ENCODE peak calls at places on chromosomes 12 and 14, in four cellular contexts. W is amniotic stem cell, Z is hippocampal formation, K is GM06990. M is an unnamed sample.

GRCh38 chr12:122182887-122183587 is at the start of gene LRRC43:
- DNase-seq in Z (no peak), W (no peak), K (peak), M (peak)

GRCh38 chr14:55581011-55581806 is 1.2 kb downstream of the KTN1 start:
- DNase-seq in W (no peak), K (peak), Z (no peak), M (peak)

GRCh38 chr12:51832708-51833107 is 15.8 kb downstream of the FIGNL2 start:
- DNase-seq in K (no peak), W (no peak), Z (no peak), M (no peak)

GRCh38 chr14:74324945-74325361 is 22.2 kb upstream of the ABCD4 start:
- DNase-seq in W (peak), Z (peak), K (no peak), M (no peak)

GRCh38 chr12:133130808-133131128 is 341 bp downstream of the ZNF10 start:
- DNase-seq in W (no peak), K (no peak), Z (no peak), M (peak)

GRCh38 chr12:42696424-42697149 is 107.0 kb upstream of the PRICKLE1 start:
- DNase-seq in Z (no peak), K (no peak), W (no peak), M (peak)

GRCh38 chr14:24398943-24399801 is at the start of gene NYNRIN:
- DNase-seq in W (no peak), Z (no peak), K (no peak), M (peak)

GRCh38 chr14:93538411-93538810 is 107.7 kb downstream of the UNC79 start:
- DNase-seq in K (no peak), Z (no peak), W (no peak), M (no peak)

GRCh38 chr14:33636715-33637114 is 314.2 kb downstream of the EGLN3 start:
- DNase-seq in Z (no peak), W (no peak), K (no peak), M (no peak)

GRCh38 chr14:77076118-77076631 is 21.9 kb upstream of the CIPC start:
- DNase-seq in Z (no peak), K (no peak), W (no peak), M (no peak)

GRCh38 chr12:46659844-46660243 is 166.0 kb downstream of the SLC38A4 start:
- DNase-seq in K (no peak), Z (no peak), W (no peak), M (no peak)

GRCh38 chr12:76764856-76765255 is 941 bp downstream of the ZDHHC17 start:
- DNase-seq in Z (peak), K (peak), W (no peak), M (no peak)

GRCh38 chr14:43687866-43688265 is 819.2 kb downstream of the FSCB start:
- DNase-seq in Z (no peak), W (no peak), K (no peak), M (no peak)

GRCh38 chr14:90850487-90850886 is 34.3 kb upstream of the TTC7B start:
- DNase-seq in Z (no peak), W (no peak), K (no peak), M (no peak)

GRCh38 chr12:46357438-46358324 is 14.9 kb downstream of the SLC38A2 start:
- DNase-seq in Z (no peak), K (no peak), W (peak), M (no peak)

GRCh38 chr14:62934439-62934838 is 110.8 kb downstream of the KCNH5 start:
- DNase-seq in W (no peak), Z (no peak), K (no peak), M (no peak)

GRCh38 chr14:61388173-61388975 is 67.0 kb downstream of the PRKCH start:
- DNase-seq in K (peak), Z (no peak), W (no peak), M (no peak)

GRCh38 chr12:79601908-79602307 is 88.9 kb downstream of the PAWR start:
- DNase-seq in Z (no peak), K (no peak), W (no peak), M (no peak)

GRCh38 chr12:57164454-57164853 is 17.0 kb upstream of the LRP1-AS start:
- DNase-seq in K (no peak), Z (no peak), W (no peak), M (no peak)

GRCh38 chr14:105119410-105120025 is 49.1 kb downstream of the JAG2 start:
- DNase-seq in Z (no peak), W (no peak), K (no peak), M (no peak)

GRCh38 chr12:58388261-58388660 is 446.9 kb downstream of the ATP23 start:
- DNase-seq in W (no peak), Z (peak), K (no peak), M (no peak)

GRCh38 chr12:114918535-114919233 is 234.7 kb upstream of the TBX3 start:
- DNase-seq in K (no peak), Z (no peak), W (no peak), M (peak)

GRCh38 chr12:104694711-104695110 is 238.0 kb downstream of the CHST11 start:
- DNase-seq in Z (no peak), W (no peak), K (no peak), M (no peak)

GRCh38 chr14:92549853-92550244 is 36.3 kb downstream of the RIN3 start:
- DNase-seq in K (no peak), Z (no peak), W (no peak), M (peak)

GRCh38 chr12:53308276-53308675 is 8.8 kb downstream of the MYG1 start:
- DNase-seq in Z (no peak), K (no peak), W (no peak), M (no peak)

GRCh38 chr12:97923546-97923945 is 460.9 kb downstream of the RMST start:
- DNase-seq in K (no peak), Z (no peak), W (no peak), M (no peak)

GRCh38 chr12:56082967-56083366 is 3.0 kb downstream of the ERBB3 start:
- DNase-seq in Z (peak), K (no peak), W (no peak), M (no peak)

GRCh38 chr12:31518680-31519227 is 72.2 kb downstream of the DENND5B start:
- DNase-seq in K (no peak), Z (peak), W (peak), M (peak)

GRCh38 chr12:68240975-68241374 is 12.4 kb downstream of the IL22 start:
- DNase-seq in W (no peak), K (peak), Z (no peak), M (no peak)

GRCh38 chr12:97465012-97465345 is 2.4 kb downstream of the RMST start:
- DNase-seq in W (no peak), K (no peak), Z (no peak), M (no peak)

GRCh38 chr14:73140924-73141323 is 4.6 kb downstream of the PSEN1 start:
- DNase-seq in Z (no peak), W (no peak), K (no peak), M (no peak)

GRCh38 chr12:111943929-111944328 is 69.0 kb downstream of the TMEM116 start:
- DNase-seq in Z (no peak), W (no peak), K (no peak), M (no peak)

GRCh38 chr12:12661086-12661485 is 34.9 kb downstream of the GPR19 start:
- DNase-seq in Z (no peak), W (peak), K (no peak), M (no peak)

GRCh38 chr12:96294831-96295230 is 100.7 kb downstream of the ELK3 start:
- DNase-seq in K (no peak), Z (no peak), W (no peak), M (no peak)

GRCh38 chr14:100909439-100909838 is 5.9 kb upstream of the RTL1 start:
- DNase-seq in W (no peak), K (no peak), Z (no peak), M (no peak)

M was measured in mucosa of descending colon.